ENCODE peak calls at places on chromosomes 12 and 14, in four cellular contexts. One of them, this sample, is unnamed.

GRCh38 chr14:46279327-46279726 is 372.3 kb downstream of the RPL10L start:
- DNase-seq in body of pancreas: no peak
- DNase-seq in naive thymus-derived CD8-positive, alpha-beta T cell: no peak
- DNase-seq in nucleus accumbens: no peak
- DNase-seq in this sample: no peak

GRCh38 chr12:116150001-116150400 is 127.5 kb downstream of the MED13L start:
- DNase-seq in nucleus accumbens: no peak
- DNase-seq in body of pancreas: no peak
- DNase-seq in naive thymus-derived CD8-positive, alpha-beta T cell: no peak
- DNase-seq in this sample: no peak

GRCh38 chr14:103748539-103748867 is 32.9 kb downstream of the ZFYVE21 start:
- DNase-seq in nucleus accumbens: no peak
- DNase-seq in body of pancreas: no peak
- DNase-seq in naive thymus-derived CD8-positive, alpha-beta T cell: peak; percentile 28
- DNase-seq in this sample: no peak

GRCh38 chr14:100534528-100535286 is 52.5 kb downstream of the BEGAIN start:
- DNase-seq in naive thymus-derived CD8-positive, alpha-beta T cell: no peak
- DNase-seq in nucleus accumbens: no peak
- DNase-seq in body of pancreas: peak; percentile 89
- DNase-seq in this sample: no peak

GRCh38 chr12:112191840-112192321 is 66.5 kb downstream of the TRAFD1 start:
- DNase-seq in naive thymus-derived CD8-positive, alpha-beta T cell: no peak
- DNase-seq in body of pancreas: no peak
- DNase-seq in nucleus accumbens: no peak
- DNase-seq in this sample: no peak

GRCh38 chr12:6825398-6826124 is 2.6 kb upstream of the P3H3 start:
- DNase-seq in nucleus accumbens: peak; percentile 78
- DNase-seq in body of pancreas: peak; percentile 86
- DNase-seq in naive thymus-derived CD8-positive, alpha-beta T cell: peak; percentile 77
- DNase-seq in this sample: peak; percentile 79

GRCh38 chr12:57631566-57632368 is 1.2 kb downstream of the B4GALNT1 start:
- DNase-seq in body of pancreas: no peak
- DNase-seq in naive thymus-derived CD8-positive, alpha-beta T cell: no peak
- DNase-seq in nucleus accumbens: no peak
- DNase-seq in this sample: peak; percentile 30

GRCh38 chr12:87967871-87968270 is 61.3 kb downstream of the C12orf50 start:
- DNase-seq in nucleus accumbens: no peak
- DNase-seq in body of pancreas: no peak
- DNase-seq in naive thymus-derived CD8-positive, alpha-beta T cell: no peak
- DNase-seq in this sample: no peak

GRCh38 chr14:36520601-36521525 is 831 bp upstream of the NKX2-1 start:
- DNase-seq in body of pancreas: peak; percentile 40
- DNase-seq in naive thymus-derived CD8-positive, alpha-beta T cell: no peak
- DNase-seq in nucleus accumbens: no peak
- DNase-seq in this sample: no peak

GRCh38 chr14:104598461-104599273 is 5.9 kb downstream of the TMEM179 start:
- DNase-seq in naive thymus-derived CD8-positive, alpha-beta T cell: no peak
- DNase-seq in body of pancreas: no peak
- DNase-seq in nucleus accumbens: no peak
- DNase-seq in this sample: no peak

GRCh38 chr12:90653051-90653450 is 301.9 kb downstream of the CCER1 start:
- DNase-seq in body of pancreas: no peak
- DNase-seq in nucleus accumbens: no peak
- DNase-seq in naive thymus-derived CD8-positive, alpha-beta T cell: no peak
- DNase-seq in this sample: no peak

GRCh38 chr12:10705655-10706054 is 17.5 kb downstream of the YBX3 start:
- DNase-seq in body of pancreas: no peak
- DNase-seq in naive thymus-derived CD8-positive, alpha-beta T cell: no peak
- DNase-seq in nucleus accumbens: no peak
- DNase-seq in this sample: no peak

GRCh38 chr14:69345402-69345801 is 52.7 kb downstream of the ERH start:
- DNase-seq in body of pancreas: no peak
- DNase-seq in nucleus accumbens: no peak
- DNase-seq in naive thymus-derived CD8-positive, alpha-beta T cell: no peak
- DNase-seq in this sample: no peak

GRCh38 chr12:119868992-119869391 is 8.1 kb downstream of the CIT start:
- DNase-seq in nucleus accumbens: no peak
- DNase-seq in body of pancreas: no peak
- DNase-seq in naive thymus-derived CD8-positive, alpha-beta T cell: no peak
- DNase-seq in this sample: no peak

GRCh38 chr14:95460647-95461478 is 55.6 kb downstream of the SYNE3 start:
- DNase-seq in naive thymus-derived CD8-positive, alpha-beta T cell: no peak
- DNase-seq in body of pancreas: no peak
- DNase-seq in nucleus accumbens: peak; percentile 55
- DNase-seq in this sample: no peak